ENCODE peak calls at places on chromosomes 12 and 14, in nine cellular contexts. B is K562, C is GM23338, O is GM23248, G is H9, T is neural progenitor cell, Z is IMR-90, M is HCT116, N is PC-9. U is an unnamed sample.

GRCh38 chr14:50550294-50550693 is 9.7 kb upstream of the ATL1 start:
- DNase-seq in M (no peak), B (no peak), Z (no peak), N (no peak), T (no peak), G (no peak), O (no peak), C (no peak), U (no peak)

GRCh38 chr14:88551936-88552565 is 2.8 kb downstream of the PTPN21 start:
- DNase-seq in B (no peak), C (peak; percentile 57), T (peak; percentile 43), O (peak; percentile 60), M (no peak), G (peak; percentile 54), Z (peak; percentile 19), N (no peak), U (no peak)

GRCh38 chr12:112393328-112393727 is 11.1 kb upstream of the HECTD4 start:
- DNase-seq in G (no peak), M (no peak), T (no peak), O (no peak), B (no peak), Z (no peak), C (no peak), N (no peak), U (no peak)

GRCh38 chr14:98184467-98184866 is 1087.5 kb downstream of the BCL11B start:
- DNase-seq in B (no peak), O (no peak), C (no peak), N (no peak), G (no peak), Z (no peak), T (no peak), M (no peak), U (no peak)

GRCh38 chr14:60656755-60657608 is 7.7 kb upstream of the SIX1 start:
- DNase-seq in T (peak; percentile 90), B (no peak), O (peak; percentile 83), G (peak; percentile 78), N (peak; percentile 80), M (no peak), Z (peak; percentile 73), C (peak; percentile 88), U (peak; percentile 94)

GRCh38 chr14:90553921-90554336 is 157.1 kb downstream of the CALM1 start:
- DNase-seq in Z (no peak), T (no peak), B (no peak), C (no peak), O (no peak), N (no peak), M (no peak), G (no peak), U (no peak)

GRCh38 chr12:2429032-2429431 is 365.7 kb upstream of the FKBP4 start:
- DNase-seq in G (no peak), B (no peak), M (no peak), O (peak; percentile 52), Z (no peak), C (no peak), N (no peak), T (no peak), U (no peak)

GRCh38 chr12:122228092-122228491 is 2.2 kb upstream of the DIABLO start:
- DNase-seq in Z (no peak), T (no peak), N (no peak), M (no peak), O (no peak), G (no peak), B (no peak), C (no peak), U (no peak)

GRCh38 chr12:116044181-116044580 is 233.3 kb downstream of the MED13L start:
- DNase-seq in M (no peak), T (no peak), Z (no peak), O (no peak), N (no peak), G (no peak), C (no peak), B (no peak), U (no peak)

DNA sequence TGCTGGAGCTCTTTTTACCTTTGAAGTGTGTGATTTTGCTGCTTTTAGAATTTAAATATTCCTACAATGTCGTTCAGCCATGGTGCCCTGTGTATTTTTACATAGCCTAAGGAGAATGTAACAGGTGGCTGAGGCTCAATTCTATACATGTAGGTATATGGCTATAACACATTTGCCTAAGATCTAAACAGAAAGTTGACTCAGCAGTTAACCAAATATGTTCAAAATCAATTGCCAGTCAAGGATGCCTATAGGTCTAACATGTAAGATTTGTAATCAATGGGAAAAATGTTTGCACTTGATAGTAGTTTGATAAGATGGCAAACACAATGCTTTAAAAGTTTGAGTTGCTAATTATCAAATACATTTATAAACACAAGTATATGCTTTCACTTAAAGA is 8.2 kb downstream of the PAWR start:
- DNase-seq in T (no peak), N (no peak), B (no peak), G (no peak), Z (no peak), C (no peak), O (no peak), M (no peak), U (no peak)
- H3K27ac ChIP-seq in T (peak overlapping the region; percentile 16), N (no peak overlapping the region), B (no peak overlapping the region), G (no peak overlapping the region), Z (no peak overlapping the region), C (peak overlapping the region; percentile 2), O (no peak overlapping the region), M (no peak overlapping the region), U (no peak overlapping the region)

GRCh38 chr12:48681738-48682532 is at the start of gene KANSL2:
- DNase-seq in M (peak; percentile 95), Z (peak; percentile 99), G (peak; percentile 99), O (peak; percentile 100), C (peak; percentile 100), B (peak; percentile 95), N (peak; percentile 97), T (peak; percentile 99), U (peak; percentile 99)

GRCh38 chr12:48680861-48681260 is 1.2 kb downstream of the KANSL2 start:
- DNase-seq in C (no peak), G (no peak), M (no peak), B (no peak), O (no peak), N (no peak), Z (no peak), T (no peak), U (no peak)

GRCh38 chr12:48678561-48679185 is 3.4 kb downstream of the KANSL2 start:
- DNase-seq in N (no peak), Z (no peak), G (no peak), C (no peak), B (no peak), T (no peak), M (no peak), O (no peak), U (no peak)

GRCh38 chr12:48681416-48681737 is 661 bp downstream of the KANSL2 start:
- DNase-seq in G (no peak), M (no peak), Z (peak; percentile 14), T (no peak), B (no peak), C (no peak), O (peak; percentile 59), N (no peak), U (peak; percentile 46)

DNA sequence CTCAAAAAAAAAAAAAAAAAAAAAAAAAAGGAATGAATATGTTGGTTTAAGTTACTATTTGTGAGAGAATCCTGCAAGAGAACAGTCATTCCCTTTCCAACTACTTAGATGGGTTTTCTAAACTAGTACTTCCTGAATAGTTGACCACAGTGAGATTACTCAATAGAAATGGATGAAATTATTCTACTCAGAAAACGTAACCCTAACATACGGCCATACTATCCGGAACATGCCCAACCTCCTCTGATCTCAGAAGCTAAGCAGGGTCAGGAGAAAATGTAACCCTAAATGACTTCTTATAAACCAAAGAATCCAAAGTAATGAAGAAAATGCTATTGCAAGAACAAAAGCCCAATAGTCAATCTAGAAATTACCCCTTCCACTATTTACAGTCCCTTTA is 4.3 kb downstream of the KANSL2 start:
- DNase-seq in O (no peak), T (no peak), N (no peak), G (no peak), C (no peak), Z (peak; percentile 41), B (no peak), M (no peak), U (no peak)
- H4K20me1 ChIP-seq in O (no peaks in the 10 kb centered on the region), T (peaks cover 84% of the 10 kb centered on the region), N (peaks cover 8% of the 10 kb centered on the region), G (peaks cover 2% of the 10 kb centered on the region), C (peaks cover 30% of the 10 kb centered on the region), Z (peaks cover 66% of the 10 kb centered on the region), B (no peaks in the 10 kb centered on the region), M (peaks cover 11% of the 10 kb centered on the region), U (peaks cover 31% of the 10 kb centered on the region)

DNA sequence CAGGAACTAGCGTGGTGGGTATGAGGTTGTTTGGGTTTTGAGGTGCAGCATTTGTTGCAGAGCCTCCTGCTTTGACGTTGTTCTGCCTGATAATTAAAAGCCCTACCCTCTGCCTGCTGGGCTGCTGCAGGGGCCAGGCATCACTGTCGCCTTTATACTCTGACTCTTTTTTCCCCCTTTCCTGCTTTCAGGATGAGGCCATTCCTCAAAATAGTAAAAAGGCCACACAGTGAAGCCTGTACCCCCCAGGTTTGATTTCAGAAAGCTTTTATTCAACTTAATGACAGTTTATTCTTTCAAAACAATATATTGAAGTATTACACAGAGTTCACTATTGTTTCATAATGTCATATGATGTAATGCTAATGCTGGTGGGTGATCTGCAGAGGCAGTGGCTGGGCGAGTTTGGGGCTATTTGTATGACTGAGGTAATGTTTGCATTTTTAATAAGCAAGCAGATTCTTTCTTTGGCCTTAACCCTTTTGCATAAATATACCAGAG is 9.1 kb downstream of the BORCS5 start:
- DNase-seq in B (no peak), G (no peak), M (no peak), Z (peak; percentile 59), C (no peak), T (peak; percentile 13), O (peak; percentile 49), N (no peak), U (no peak)
- H3K27ac ChIP-seq in B (no peak overlapping the region), G (no peak overlapping the region), M (no peak overlapping the region), Z (peak overlapping the region; percentile 43), C (no peak overlapping the region), T (no peak overlapping the region), O (peak overlapping the region; percentile 5), N (peak overlapping the region; percentile 12), U (no peak overlapping the region)

GRCh38 chr14:99508896-99509629 is 27.9 kb downstream of the CCNK start:
- DNase-seq in T (peak; percentile 21), O (no peak), B (peak; percentile 23), N (no peak), C (peak; percentile 51), G (no peak), M (no peak), Z (no peak), U (no peak)
- H4K20me1 ChIP-seq in T (peaks cover 34% of the 10 kb centered on the region), O (no peaks in the 10 kb centered on the region), B (peaks cover 7% of the 10 kb centered on the region), N (no peaks in the 10 kb centered on the region), C (peaks cover 3% of the 10 kb centered on the region), G (peaks cover 2% of the 10 kb centered on the region), M (no peaks in the 10 kb centered on the region), Z (peaks cover 31% of the 10 kb centered on the region), U (no peaks in the 10 kb centered on the region)

U was measured in OCI-LY7.